ENCODE peak calls at places on chromosomes 13 and 19, in ten cellular contexts. V, U, O, A, E, D, L, W, N and M are unnamed samples.

GRCh38 chr19:2170219-2170618 is 6.5 kb downstream of the DOT1L start:
- DNase-seq in V (no peak), U (peak; percentile 60), O (no peak), A (no peak), E (no peak), D (no peak), L (no peak), W (no peak), N (no peak), M (no peak)

GRCh38 chr13:30745917-30746686 is 10.8 kb downstream of the ALOX5AP start:
- DNase-seq in V (no peak), U (peak; percentile 33), O (no peak), A (peak; percentile 65), E (no peak), D (no peak), L (no peak), W (no peak), N (no peak), M (no peak)

GRCh38 chr13:99039718-99040280 is 61.9 kb upstream of the DOCK9 start:
- DNase-seq in V (no peak), U (no peak), O (no peak), A (no peak), E (no peak), D (no peak), L (no peak), W (no peak), N (no peak), M (no peak)

GRCh38 chr13:35840991-35841604 is 290.1 kb downstream of the DCLK1 start:
- DNase-seq in V (no peak), U (no peak), O (no peak), A (no peak), E (no peak), D (no peak), L (no peak), W (no peak), N (no peak), M (no peak)

GRCh38 chr13:39538826-39539555 is 64.0 kb downstream of the LHFPL6 start:
- DNase-seq in V (no peak), U (no peak), O (no peak), A (no peak), E (no peak), D (no peak), L (peak; percentile 35), W (peak; percentile 33), N (no peak), M (no peak)

GRCh38 chr13:100789481-100789880 is 114.9 kb upstream of the TMTC4 start:
- DNase-seq in V (no peak), U (no peak), O (no peak), A (peak; percentile 20), E (no peak), D (no peak), L (no peak), W (peak; percentile 51), N (no peak), M (no peak)

GRCh38 chr19:5903502-5904301 is at the start of gene NDUFA11:
- DNase-seq in V (peak; percentile 98), U (peak; percentile 98), O (peak; percentile 100), A (peak; percentile 88), E (peak; percentile 97), D (peak; percentile 99), L (no peak), W (no peak), N (peak; percentile 96), M (peak; percentile 97)

GRCh38 chr19:29506619-29506911 is 19.2 kb upstream of the VSTM2B start:
- DNase-seq in V (no peak), U (no peak), O (no peak), A (no peak), E (peak; percentile 39), D (no peak), L (no peak), W (no peak), N (no peak), M (no peak)

GRCh38 chr19:14333101-14333871 is 48.0 kb upstream of the ADGRE5 start:
- DNase-seq in V (no peak), U (peak; percentile 39), O (peak; percentile 16), A (no peak), E (no peak), D (no peak), L (no peak), W (peak; percentile 18), N (no peak), M (no peak)

GRCh38 chr13:113848020-113848419 is 15.9 kb downstream of the GAS6 start:
- DNase-seq in V (no peak), U (no peak), O (peak; percentile 4), A (no peak), E (no peak), D (peak; percentile 13), L (no peak), W (no peak), N (no peak), M (no peak)

GRCh38 chr19:50817941-50818858 is 5.4 kb downstream of the KLK1 start:
- DNase-seq in V (no peak), U (peak; percentile 92), O (peak; percentile 19), A (no peak), E (no peak), D (no peak), L (no peak), W (no peak), N (peak; percentile 71), M (peak; percentile 75)

GRCh38 chr13:104740616-104741222 is 1674.5 kb upstream of the SLC10A2 start:
- DNase-seq in V (no peak), U (no peak), O (no peak), A (no peak), E (no peak), D (no peak), L (no peak), W (no peak), N (no peak), M (no peak)

GRCh38 chr13:69828527-69828926 is 279.1 kb upstream of the ATXN8OS start:
- DNase-seq in V (no peak), U (no peak), O (no peak), A (no peak), E (no peak), D (no peak), L (no peak), W (no peak), N (no peak), M (no peak)

GRCh38 chr13:103694033-103694432 is 627.8 kb upstream of the SLC10A2 start:
- DNase-seq in V (no peak), U (no peak), O (no peak), A (no peak), E (no peak), D (no peak), L (no peak), W (no peak), N (no peak), M (no peak)

GRCh38 chr13:47121092-47121763 is 224.4 kb upstream of the HTR2A start:
- DNase-seq in V (no peak), U (no peak), O (no peak), A (no peak), E (no peak), D (no peak), L (no peak), W (no peak), N (no peak), M (no peak)

DNA sequence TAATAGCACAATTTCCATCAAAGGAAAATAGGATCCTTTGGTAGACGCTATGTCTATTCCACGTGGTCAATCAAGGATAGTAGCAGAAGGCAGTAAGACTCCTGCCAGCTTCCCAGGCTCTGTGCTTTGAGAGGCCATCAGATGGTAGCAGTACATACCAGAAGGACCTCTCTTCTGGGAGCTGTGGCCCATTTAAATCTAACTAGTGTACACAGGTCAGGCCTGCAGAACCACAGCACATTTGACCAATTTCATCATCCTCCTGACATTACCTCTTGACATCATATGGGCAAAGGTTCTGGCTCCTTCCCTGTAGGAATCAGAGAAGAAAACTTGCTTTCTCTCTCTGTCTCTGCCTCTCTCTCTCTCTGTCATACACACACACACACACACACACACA is 229.6 kb upstream of the HTR2A start:
- DNase-seq in V (no peak), U (no peak), O (no peak), A (no peak), E (no peak), D (no peak), L (no peak), W (peak; percentile 40), N (no peak), M (no peak)
- TF ChIP-seq CTCF in V (no peak), U (no peak), O (no peak), A (no peak), E (no peak), D (no peak), L (no peak), W (peak; percentile 12), N (no peak), M (no peak)

GRCh38 chr19:40234429-40235237 is 8.1 kb upstream of the CCNP start:
- DNase-seq in V (no peak), U (no peak), O (no peak), A (no peak), E (no peak), D (no peak), L (no peak), W (no peak), N (no peak), M (no peak)

GRCh38 chr19:40236026-40236355 is 9.5 kb upstream of the CCNP start:
- DNase-seq in V (no peak), U (no peak), O (no peak), A (no peak), E (no peak), D (no peak), L (no peak), W (no peak), N (no peak), M (no peak)

GRCh38 chr19:40233811-40234389 is 7.4 kb upstream of the CCNP start:
- DNase-seq in V (no peak), U (no peak), O (no peak), A (no peak), E (no peak), D (no peak), L (no peak), W (no peak), N (no peak), M (no peak)

GRCh38 chr19:40236366-40236765 is 9.9 kb upstream of the CCNP start:
- DNase-seq in V (no peak), U (no peak), O (no peak), A (no peak), E (no peak), D (no peak), L (no peak), W (no peak), N (no peak), M (no peak)

GRCh38 chr19:40235238-40236025 is 8.9 kb upstream of the CCNP start:
- DNase-seq in V (no peak), U (no peak), O (no peak), A (no peak), E (peak; percentile 57), D (no peak), L (no peak), W (no peak), N (no peak), M (no peak)
- TF ChIP-seq CTCF in V (no peak), U (peak; percentile 23), O (no peak), A (peak; percentile 57), E (no peak), D (no peak), L (peak; percentile 10), W (no peak), N (peak; percentile 38), M (no peak)

GRCh38 chr19:54882758-54883157 is 8.7 kb downstream of the FCAR start:
- DNase-seq in V (no peak), U (no peak), O (no peak), A (peak; percentile 12), E (no peak), D (no peak), L (no peak), W (no peak), N (peak; percentile 76), M (peak; percentile 32)
- TF ChIP-seq CTCF in V (no peak), U (no peak), O (no peak), A (no peak), E (no peak), D (no peak), L (no peak), W (no peak), N (peak; percentile 71), M (no peak)

GRCh38 chr19:16041571-16042386 is 34.5 kb upstream of the TPM4 start:
- DNase-seq in V (peak; percentile 55), U (peak; percentile 91), O (peak; percentile 79), A (peak; percentile 52), E (peak; percentile 89), D (peak; percentile 71), L (peak; percentile 15), W (peak; percentile 80), N (peak; percentile 68), M (peak; percentile 80)
- TF ChIP-seq CTCF in V (peak; percentile 98), U (peak; percentile 98), O (peak; percentile 98), A (peak; percentile 95), E (peak; percentile 99), D (peak; percentile 97), L (peak; percentile 95), W (peak; percentile 89), N (peak; percentile 99), M (peak; percentile 95)